ENCODE peak calls at places on chromosomes 16 and 17, in nine cellular contexts. D is kidney, P is endothelial cell, S is body of pancreas, N is fibroblast of pulmonary artery, V is cardiac fibroblast, B is fibroblast of mammary gland, X is AG04450, Y is Panc1. E is an unnamed sample.

GRCh38 chr16:17130733-17131132 is 340.0 kb downstream of the XYLT1 start:
- DNase-seq in D (no peak), P (no peak), S (no peak), N (no peak), V (no peak), B (no peak), X (no peak), Y (no peak), E (no peak)

GRCh38 chr16:75073551-75074414 is 42.8 kb downstream of the LDHD start:
- DNase-seq in D (no peak), P (no peak), S (no peak), N (no peak), V (no peak), B (no peak), X (no peak), Y (no peak), E (no peak)

GRCh38 chr16:53912155-53912554 is 208.2 kb downstream of the FTO start:
- DNase-seq in D (no peak), P (no peak), S (no peak), N (no peak), V (no peak), B (no peak), X (no peak), Y (no peak), E (peak; percentile 87)

GRCh38 chr16:88746511-88746910 is 38.5 kb downstream of the PIEZO1 start:
- DNase-seq in D (no peak), P (no peak), S (no peak), N (no peak), V (no peak), B (no peak), X (no peak), Y (no peak), E (no peak)

GRCh38 chr16:87185983-87186382 is 131.2 kb downstream of the C16orf95 start:
- DNase-seq in D (no peak), P (no peak), S (no peak), N (no peak), V (no peak), B (no peak), X (no peak), Y (no peak), E (no peak)

GRCh38 chr17:64984776-64985521 is 65.7 kb upstream of the LRRC37A3 start:
- DNase-seq in D (no peak), P (no peak), S (no peak), N (peak; percentile 54), V (peak; percentile 34), B (peak; percentile 16), X (no peak), Y (no peak), E (no peak)

GRCh38 chr16:30697264-30698138 is 1.5 kb upstream of the SRCAP start:
- DNase-seq in D (no peak), P (no peak), S (no peak), N (no peak), V (no peak), B (no peak), X (no peak), Y (peak; percentile 8), E (no peak)

GRCh38 chr17:17494499-17495447 is 1.4 kb downstream of the RASD1 start:
- DNase-seq in D (peak; percentile 85), P (peak; percentile 45), S (peak; percentile 61), N (peak; percentile 45), V (peak; percentile 59), B (peak; percentile 47), X (no peak), Y (no peak), E (no peak)

GRCh38 chr16:57424599-57424998 is 20.0 kb downstream of the CCL17 start:
- DNase-seq in D (no peak), P (no peak), S (no peak), N (no peak), V (no peak), B (no peak), X (no peak), Y (no peak), E (no peak)

GRCh38 chr17:57403241-57403640 is 146.9 kb downstream of the MSI2 start:
- DNase-seq in D (no peak), P (no peak), S (no peak), N (no peak), V (no peak), B (no peak), X (no peak), Y (no peak), E (no peak)

GRCh38 chr16:946048-946395 is 24.8 kb downstream of the LMF1 start:
- DNase-seq in D (peak; percentile 30), P (no peak), S (no peak), N (no peak), V (peak; percentile 6), B (no peak), X (no peak), Y (no peak), E (no peak)

GRCh38 chr16:8355714-8356113 is 234.6 kb downstream of the TMEM114 start:
- DNase-seq in D (no peak), P (no peak), S (no peak), N (no peak), V (no peak), B (no peak), X (no peak), Y (no peak), E (no peak)

GRCh38 chr16:48605518-48606110 is 4.4 kb downstream of the N4BP1 start:
- DNase-seq in D (no peak), P (no peak), S (peak; percentile 33), N (peak; percentile 30), V (no peak), B (no peak), X (no peak), Y (no peak), E (peak; percentile 53)

GRCh38 chr16:11683140-11683539 is 14.9 kb downstream of the SNN start:
- DNase-seq in D (no peak), P (no peak), S (no peak), N (no peak), V (no peak), B (no peak), X (no peak), Y (no peak), E (no peak)

GRCh38 chr17:15958484-15958854 is 13.5 kb downstream of the ADORA2B start:
- DNase-seq in D (no peak), P (no peak), S (no peak), N (no peak), V (no peak), B (no peak), X (no peak), Y (no peak), E (no peak)

GRCh38 chr16:8869212-8869987 is 594 bp upstream of the CARHSP1 start:
- DNase-seq in D (no peak), P (no peak), S (no peak), N (no peak), V (no peak), B (no peak), X (no peak), Y (no peak), E (no peak)

GRCh38 chr17:11705111-11705510 is 106.8 kb downstream of the DNAH9 start:
- DNase-seq in D (no peak), P (no peak), S (peak; percentile 14), N (no peak), V (no peak), B (no peak), X (no peak), Y (no peak), E (no peak)

GRCh38 chr17:60077672-60078519 is 825 bp downstream of the HEATR6 start:
- DNase-seq in D (no peak), P (no peak), S (no peak), N (peak; percentile 54), V (peak; percentile 50), B (peak; percentile 72), X (no peak), Y (no peak), E (no peak)

GRCh38 chr17:60102632-60103047 is 23.9 kb upstream of the HEATR6 start:
- DNase-seq in D (no peak), P (peak; percentile 26), S (no peak), N (peak; percentile 51), V (peak; percentile 79), B (peak; percentile 71), X (no peak), Y (no peak), E (no peak)

GRCh38 chr17:46264456-46265198 is 30.3 kb upstream of the LRRC37A start:
- DNase-seq in D (no peak), P (no peak), S (no peak), N (peak; percentile 78), V (peak; percentile 86), B (peak; percentile 57), X (peak; percentile 66), Y (peak; percentile 61), E (peak; percentile 43)

GRCh38 chr17:72657467-72658317 is 434.8 kb downstream of the SLC39A11 start:
- DNase-seq in D (no peak), P (no peak), S (no peak), N (no peak), V (peak; percentile 37), B (peak; percentile 40), X (no peak), Y (no peak), E (peak; percentile 51)
- TF ChIP-seq CTCF in D (no peak), P (no peak), S (no peak), N (no peak), V (no peak), B (peak; percentile 3), X (no peak), Y (no peak), E (no peak)

GRCh38 chr17:14813649-14814048 is 451.5 kb downstream of the PMP22 start:
- DNase-seq in D (no peak), P (peak; percentile 62), S (no peak), N (peak; percentile 18), V (no peak), B (peak; percentile 9), X (no peak), Y (no peak), E (no peak)
- TF ChIP-seq CTCF in D (no peak), P (peak; percentile 76), S (peak; percentile 36), N (peak; percentile 16), V (no peak), B (no peak), X (no peak), Y (no peak), E (no peak)

GRCh38 chr17:75830168-75831031 is 13.8 kb downstream of the UNC13D start:
- DNase-seq in D (peak; percentile 65), P (peak; percentile 70), S (no peak), N (no peak), V (no peak), B (no peak), X (no peak), Y (no peak), E (no peak)
- TF ChIP-seq CTCF in D (peak; percentile 26), P (peak; percentile 69), S (peak; percentile 39), N (peak; percentile 59), V (peak; percentile 71), B (peak; percentile 54), X (peak; percentile 53), Y (peak; percentile 84), E (peak; percentile 60)

DNA sequence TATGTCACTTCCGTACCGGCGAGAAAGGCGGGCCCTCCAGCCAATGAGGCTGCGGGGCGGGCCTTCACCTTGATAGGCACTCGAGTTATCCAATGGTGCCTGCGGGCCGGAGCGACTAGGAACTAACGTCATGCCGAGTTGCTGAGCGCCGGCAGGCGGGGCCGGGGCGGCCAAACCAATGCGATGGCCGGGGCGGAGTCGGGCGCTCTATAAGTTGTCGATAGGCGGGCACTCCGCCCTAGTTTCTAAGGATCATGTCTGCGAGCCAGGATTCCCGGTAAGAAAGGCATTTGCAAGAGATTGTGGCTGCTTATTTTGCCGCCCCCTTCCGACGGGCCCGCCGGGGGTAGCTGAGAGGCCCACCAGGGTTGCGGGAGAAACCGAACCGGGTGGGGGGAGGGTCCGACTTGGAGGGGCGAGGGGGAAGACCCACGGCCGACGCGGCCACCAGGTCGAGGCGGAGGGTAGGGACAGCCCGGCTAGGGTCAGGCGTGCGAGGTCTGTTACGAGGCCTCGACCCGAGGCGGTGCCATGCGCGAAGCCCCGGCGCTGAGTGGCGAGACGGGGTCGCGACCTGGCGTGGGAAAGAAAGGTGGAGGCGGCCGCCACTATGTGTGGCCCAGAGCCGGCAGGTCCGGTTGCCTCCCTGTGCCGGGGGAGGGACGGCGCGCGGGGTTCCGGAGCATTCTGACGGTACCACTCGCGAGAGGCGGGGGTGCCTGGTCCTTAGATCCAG is 6.7 kb upstream of the CD68 start:
- DNase-seq in D (peak; percentile 90), P (peak; percentile 100), S (peak; percentile 100), N (peak; percentile 99), V (peak; percentile 100), B (peak; percentile 99), X (peak; percentile 98), Y (peak; percentile 97), E (peak; percentile 99)
- TF ChIP-seq CTCF in D (no peak), P (no peak), S (no peak), N (no peak), V (no peak), B (no peak), X (peak; percentile 6), Y (no peak), E (no peak)